ENCODE peak calls at places on chromosomes 3 and 15, in eight cellular contexts. S is heart right ventricle, Q is ovary, F is HepG2, W is hepatocyte, J is dorsolateral prefrontal cortex, Z is neural progenitor cell, I is psoas muscle. L is an unnamed sample.
A peak's percentile ranks its signal among the peaks of the same experiment; 100 is the strongest.

GRCh38 chr15:35067501-35068347 is 17.4 kb downstream of the NANOGP8 start:
- DNase-seq in S (no peak), Q (no peak), F (no peak), W (no peak), J (no peak), Z (no peak), I (no peak), L (no peak)

GRCh38 chr15:37764733-37765191 is 169.7 kb upstream of the TMCO5A start:
- DNase-seq in S (no peak), Q (no peak), F (peak; percentile 35), W (peak; percentile 64), J (no peak), Z (peak; percentile 31), I (no peak), L (peak; percentile 23)

GRCh38 chr3:124960205-124960604 is 25.7 kb upstream of the MUC13 start:
- DNase-seq in S (no peak), Q (no peak), F (no peak), W (no peak), J (no peak), Z (no peak), I (no peak), L (no peak)

GRCh38 chr3:188584162-188584529 is 430.2 kb downstream of the LPP start:
- DNase-seq in S (no peak), Q (no peak), F (no peak), W (peak; percentile 20), J (no peak), Z (no peak), I (no peak), L (no peak)

GRCh38 chr3:150495563-150496168 is 50.6 kb downstream of the SERP1 start:
- DNase-seq in S (no peak), Q (no peak), F (peak; percentile 32), W (peak; percentile 58), J (no peak), Z (peak; percentile 37), I (no peak), L (no peak)

GRCh38 chr15:40471105-40471777 is 457 bp downstream of the CHST14 start:
- DNase-seq in S (peak; percentile 21), Q (peak; percentile 30), F (no peak), W (peak; percentile 62), J (no peak), Z (peak; percentile 74), I (peak; percentile 62), L (peak; percentile 44)

GRCh38 chr3:100577382-100578008 is 31.9 kb upstream of the ADGRG7 start:
- DNase-seq in S (no peak), Q (no peak), F (no peak), W (no peak), J (no peak), Z (no peak), I (no peak), L (no peak)

GRCh38 chr15:96160269-96160668 is 170.2 kb upstream of the NR2F2 start:
- DNase-seq in S (peak; percentile 53), Q (peak; percentile 64), F (no peak), W (peak; percentile 30), J (no peak), Z (no peak), I (no peak), L (no peak)

GRCh38 chr3:28036599-28037575 is 204.5 kb upstream of the CMC1 start:
- DNase-seq in S (no peak), Q (no peak), F (no peak), W (no peak), J (no peak), Z (no peak), I (no peak), L (no peak)

GRCh38 chr3:56908004-56908403 is 106.3 kb upstream of the ARHGEF3 start:
- DNase-seq in S (peak; percentile 33), Q (no peak), F (no peak), W (no peak), J (no peak), Z (peak; percentile 60), I (no peak), L (no peak)

GRCh38 chr3:166582231-166582630 is 745.0 kb upstream of the BCHE start:
- DNase-seq in S (no peak), Q (no peak), F (no peak), W (no peak), J (no peak), Z (no peak), I (no peak), L (no peak)

GRCh38 chr3:140216249-140216648 is 281.3 kb downstream of the CLSTN2 start:
- DNase-seq in S (no peak), Q (no peak), F (no peak), W (no peak), J (no peak), Z (no peak), I (no peak), L (peak; percentile 3)

GRCh38 chr3:140223197-140223596 is 288.2 kb downstream of the CLSTN2 start:
- DNase-seq in S (no peak), Q (no peak), F (no peak), W (no peak), J (no peak), Z (no peak), I (no peak), L (no peak)

GRCh38 chr3:140223631-140224030 is 288.6 kb downstream of the CLSTN2 start:
- DNase-seq in S (no peak), Q (no peak), F (peak; percentile 10), W (no peak), J (no peak), Z (no peak), I (no peak), L (no peak)

GRCh38 chr3:140219161-140219745 is 284.3 kb downstream of the CLSTN2 start:
- DNase-seq in S (no peak), Q (no peak), F (no peak), W (no peak), J (no peak), Z (peak; percentile 74), I (no peak), L (no peak)

DNA sequence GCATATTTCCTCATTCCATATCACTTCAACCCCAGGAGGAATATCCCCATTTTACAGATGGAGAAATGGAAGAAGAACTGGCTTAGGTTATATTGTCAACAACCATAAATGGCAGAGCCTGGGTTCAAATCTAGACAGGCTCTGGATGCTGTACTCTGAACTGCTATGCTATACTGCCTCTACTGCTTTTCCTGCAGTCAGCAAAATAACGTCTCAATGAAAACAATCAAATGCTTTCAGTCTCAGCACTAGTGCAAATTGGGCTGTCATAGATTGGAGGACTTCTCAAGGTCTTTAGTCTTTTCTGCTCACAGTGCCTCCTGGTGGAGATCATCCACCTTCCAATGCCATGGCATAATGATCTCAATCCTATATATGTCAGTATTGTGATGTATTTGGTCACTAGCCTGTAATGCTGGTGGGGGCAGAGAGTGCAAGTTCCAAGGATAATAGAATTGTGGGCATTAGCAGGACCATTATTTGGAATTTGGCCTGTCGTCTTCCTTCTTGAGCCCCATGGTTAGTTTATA is 285.0 kb downstream of the CLSTN2 start:
- DNase-seq in S (no peak), Q (no peak), F (no peak), W (no peak), J (no peak), Z (no peak), I (no peak), L (no peak)
- TF ChIP-seq CTCF in S (no peak), Q (no peak), F (no peak), W (no peak), J (peak; percentile 19), Z (peak; percentile 30), I (no peak), L (no peak)

DNA sequence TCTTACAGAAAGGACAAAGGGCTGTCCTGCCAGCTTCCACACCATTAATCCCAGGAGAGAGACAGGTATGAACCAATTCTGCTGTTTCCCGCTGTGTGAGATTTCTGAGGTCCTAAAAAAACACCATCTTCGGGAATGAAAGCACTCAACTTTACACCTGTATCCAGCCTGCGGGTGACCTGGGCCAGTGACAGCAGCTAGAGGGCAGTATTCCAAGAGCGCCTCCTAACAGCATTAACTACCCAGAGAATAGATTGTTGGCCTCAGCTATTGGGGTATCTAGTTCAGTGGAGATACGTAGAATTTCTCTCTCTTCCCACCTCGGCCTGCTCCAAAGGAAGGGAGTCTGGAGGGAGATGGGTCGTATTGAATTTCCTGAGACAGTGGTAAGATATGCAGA is 55.1 kb downstream of the WDR76 start:
- DNase-seq in S (no peak), Q (no peak), F (no peak), W (no peak), J (no peak), Z (peak; percentile 43), I (no peak), L (no peak)
- TF ChIP-seq CTCF in S (no peak), Q (no peak), F (peak; percentile 53), W (peak; percentile 40), J (peak; percentile 35), Z (peak; percentile 73), I (no peak), L (peak; percentile 43)

GRCh38 chr3:98259707-98260106 is 4.3 kb upstream of the OR5H6 start:
- DNase-seq in S (no peak), Q (no peak), F (peak; percentile 15), W (no peak), J (no peak), Z (no peak), I (no peak), L (no peak)
- TF ChIP-seq CTCF in S (no peak), Q (no peak), F (peak; percentile 37), W (no peak), J (no peak), Z (peak; percentile 31), I (no peak), L (no peak)

DNA sequence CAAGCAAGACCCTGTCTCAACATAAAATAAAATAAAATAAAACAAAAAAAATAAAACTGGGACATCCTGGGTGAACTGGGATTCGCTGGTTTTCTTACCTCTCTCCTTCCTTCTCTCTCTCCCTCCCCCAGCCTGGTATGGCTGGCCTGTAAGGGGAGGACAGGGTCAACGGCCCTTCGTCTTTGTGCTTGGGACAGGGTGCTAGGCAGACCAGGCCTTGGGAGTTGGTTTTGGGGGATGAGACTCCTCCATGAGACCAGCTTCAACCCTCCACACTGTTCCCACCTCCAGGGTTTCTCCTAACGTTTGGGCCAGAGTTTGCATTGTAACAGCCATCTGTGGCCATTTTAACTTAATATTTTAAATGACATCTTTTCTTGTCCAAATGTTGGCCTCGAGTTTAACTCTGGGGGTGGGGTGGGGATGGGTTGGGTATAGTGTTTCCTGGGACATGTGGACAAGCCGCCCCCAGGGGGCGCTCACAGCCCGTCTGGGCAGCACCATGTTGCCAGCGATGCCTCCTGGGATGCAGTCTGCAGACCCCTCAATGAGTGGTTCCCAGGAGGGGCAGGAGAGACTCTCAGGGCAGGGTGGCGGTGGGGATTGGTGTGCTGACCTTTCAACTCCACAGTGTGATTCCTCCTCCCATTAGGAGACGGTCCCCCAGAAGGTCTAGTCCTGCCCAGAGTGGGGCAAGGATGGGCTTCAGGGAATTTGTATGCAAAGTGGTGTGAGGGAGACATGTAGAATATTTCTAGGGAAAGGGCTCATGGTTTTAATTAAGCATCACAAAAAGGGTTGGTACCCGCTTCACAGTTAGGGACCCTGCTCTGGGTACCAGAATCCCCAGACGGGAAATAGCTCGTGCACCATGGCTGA is 37.7 kb upstream of the LCTL start:
- DNase-seq in S (peak; percentile 60), Q (peak; percentile 51), F (peak; percentile 40), W (peak; percentile 87), J (peak; percentile 47), Z (peak; percentile 91), I (peak; percentile 71), L (peak; percentile 60)
- TF ChIP-seq CTCF in S (peak; percentile 77), Q (peak; percentile 75), F (peak; percentile 88), W (peak; percentile 87), J (peak; percentile 67), Z (peak; percentile 95), I (peak; percentile 53), L (peak; percentile 81)